ENCODE peak calls at places on chromosomes 5 and 9, in six cellular contexts. P, F, H, E, X and K are unnamed samples.

GRCh38 chr5:79831381-79831780 is 141.7 kb downstream of the CMYA5 start:
- DNase-seq in P (no peak), F (no peak), H (no peak), E (no peak), X (no peak), K (no peak)

GRCh38 chr9:98942906-98943681 is 613 bp upstream of the COL15A1 start:
- DNase-seq in P (no peak), F (no peak), H (no peak), E (no peak), X (no peak), K (no peak)

GRCh38 chr9:132946624-132947295 is 2.3 kb upstream of the TSC1 start:
- DNase-seq in P (peak; percentile 56), F (peak; percentile 26), H (peak; percentile 89), E (peak; percentile 47), X (no peak), K (no peak)

GRCh38 chr9:31347082-31347617 is 1037.3 kb upstream of the ACO1 start:
- DNase-seq in P (no peak), F (no peak), H (no peak), E (no peak), X (no peak), K (no peak)

GRCh38 chr5:998975-999501 is 9.6 kb upstream of the NKD2 start:
- DNase-seq in P (no peak), F (no peak), H (no peak), E (no peak), X (no peak), K (no peak)

GRCh38 chr9:8845808-8846207 is 1046.2 kb upstream of the DMAC1 start:
- DNase-seq in P (no peak), F (no peak), H (no peak), E (no peak), X (no peak), K (no peak)

GRCh38 chr5:77426670-77427069 is 65.4 kb downstream of the WDR41 start:
- DNase-seq in P (peak; percentile 80), F (no peak), H (peak; percentile 32), E (no peak), X (no peak), K (no peak)

GRCh38 chr9:16337322-16338029 is 533.0 kb downstream of the BNC2 start:
- DNase-seq in P (peak; percentile 97), F (no peak), H (no peak), E (no peak), X (peak; percentile 73), K (no peak)

GRCh38 chr5:91591076-91591475 is 208.0 kb upstream of the ARRDC3 start:
- DNase-seq in P (no peak), F (peak; percentile 42), H (peak; percentile 69), E (no peak), X (no peak), K (no peak)

GRCh38 chr9:83754383-83754977 is 46.7 kb upstream of the UBQLN1 start:
- DNase-seq in P (no peak), F (no peak), H (no peak), E (no peak), X (no peak), K (no peak)

GRCh38 chr9:126119731-126120130 is 206.9 kb upstream of the MVB12B start:
- DNase-seq in P (no peak), F (no peak), H (no peak), E (no peak), X (no peak), K (no peak)

GRCh38 chr5:34652466-34652865 is 3.7 kb upstream of the RAI14 start:
- DNase-seq in P (no peak), F (no peak), H (no peak), E (no peak), X (no peak), K (no peak)

GRCh38 chr5:34648522-34649158 is 7.5 kb upstream of the RAI14 start:
- DNase-seq in P (no peak), F (no peak), H (no peak), E (no peak), X (no peak), K (no peak)

GRCh38 chr5:34651791-34652190 is 4.3 kb upstream of the RAI14 start:
- DNase-seq in P (no peak), F (no peak), H (no peak), E (no peak), X (peak; percentile 18), K (no peak)

GRCh38 chr5:34652916-34653315 is 3.2 kb upstream of the RAI14 start:
- DNase-seq in P (peak; percentile 74), F (no peak), H (no peak), E (no peak), X (no peak), K (no peak)

DNA sequence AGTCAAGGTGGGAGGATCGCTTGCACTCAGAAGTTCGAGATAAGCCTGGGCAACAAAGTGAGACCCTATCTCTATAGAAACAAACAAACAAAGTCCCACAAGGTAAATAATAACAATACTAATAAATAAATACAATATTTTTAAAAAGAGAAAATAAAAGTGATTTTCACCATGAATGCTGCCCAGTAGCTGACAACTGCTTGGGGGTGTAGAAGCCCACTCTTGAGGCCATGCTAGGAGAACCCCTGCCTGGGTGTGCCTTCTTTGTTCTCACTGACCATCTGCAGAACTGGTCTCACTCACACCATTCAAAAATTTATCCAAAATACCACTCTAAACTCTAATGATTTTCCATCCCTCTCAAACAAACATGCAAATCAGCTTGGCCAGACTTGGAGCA is 8.1 kb upstream of the RAI14 start:
- DNase-seq in P (no peak), F (no peak), H (no peak), E (no peak), X (no peak), K (no peak)
- H4K8ac ChIP-seq in P (peak overlapping the region; percentile 37), F (no peak overlapping the region), H (no peak overlapping the region), E (no peak overlapping the region), X (no peak overlapping the region), K (no peak overlapping the region)

DNA sequence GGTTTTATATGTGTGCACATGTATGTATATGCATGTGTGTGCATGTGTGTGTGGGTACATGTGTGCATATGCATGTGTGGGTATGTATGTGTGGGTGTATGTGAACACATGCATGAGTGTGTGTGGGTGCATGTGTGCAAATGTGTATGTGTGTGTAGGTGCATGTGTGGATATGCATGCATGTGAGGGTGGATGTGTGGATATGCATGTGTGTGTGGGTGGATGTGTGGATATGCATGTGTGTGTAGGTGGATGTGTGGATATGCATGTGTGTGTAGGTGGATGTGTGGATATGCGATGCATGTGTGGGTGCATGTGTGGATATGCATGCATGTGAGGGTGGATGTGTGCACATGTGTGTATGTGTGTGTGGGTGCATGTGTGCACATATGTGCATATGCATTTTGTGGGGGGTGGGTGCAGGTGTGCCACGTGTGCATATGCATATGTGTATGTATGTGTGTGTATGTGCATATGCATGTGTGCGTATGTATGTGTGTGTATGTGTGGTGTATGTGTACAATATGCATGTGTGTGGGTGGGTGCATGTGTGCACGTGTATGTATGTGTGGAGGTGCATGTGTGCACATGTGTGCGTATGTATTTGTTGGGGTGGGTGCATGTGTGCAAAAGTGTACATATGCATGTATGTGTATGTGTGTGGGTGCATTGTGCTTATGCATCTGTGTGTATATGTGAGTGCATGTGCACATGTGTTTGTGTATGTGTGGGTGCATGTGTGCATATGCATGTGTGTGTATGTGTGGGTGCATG is 144.2 kb downstream of the GAS1 start:
- DNase-seq in P (no peak), F (no peak), H (no peak), E (no peak), X (no peak), K (no peak)
- H4K8ac ChIP-seq in P (no peak overlapping the region), F (peak overlapping the region; percentile 84), H (no peak overlapping the region), E (peak overlapping the region; percentile 11), X (no peak overlapping the region), K (no peak overlapping the region)

GRCh38 chr5:148981353-148981752 is 81.5 kb downstream of the SH3TC2 start:
- DNase-seq in P (no peak), F (no peak), H (no peak), E (no peak), X (no peak), K (no peak)

GRCh38 chr5:148978370-148979103 is 84.3 kb downstream of the SH3TC2 start:
- DNase-seq in P (no peak), F (no peak), H (no peak), E (no peak), X (peak; percentile 48), K (no peak)

GRCh38 chr5:148974638-148975330 is 88.1 kb downstream of the SH3TC2 start:
- DNase-seq in P (no peak), F (no peak), H (peak; percentile 83), E (no peak), X (peak; percentile 70), K (no peak)

GRCh38 chr5:148976569-148977321 is 86.1 kb downstream of the SH3TC2 start:
- DNase-seq in P (peak; percentile 48), F (no peak), H (peak; percentile 61), E (no peak), X (peak; percentile 54), K (no peak)

DNA sequence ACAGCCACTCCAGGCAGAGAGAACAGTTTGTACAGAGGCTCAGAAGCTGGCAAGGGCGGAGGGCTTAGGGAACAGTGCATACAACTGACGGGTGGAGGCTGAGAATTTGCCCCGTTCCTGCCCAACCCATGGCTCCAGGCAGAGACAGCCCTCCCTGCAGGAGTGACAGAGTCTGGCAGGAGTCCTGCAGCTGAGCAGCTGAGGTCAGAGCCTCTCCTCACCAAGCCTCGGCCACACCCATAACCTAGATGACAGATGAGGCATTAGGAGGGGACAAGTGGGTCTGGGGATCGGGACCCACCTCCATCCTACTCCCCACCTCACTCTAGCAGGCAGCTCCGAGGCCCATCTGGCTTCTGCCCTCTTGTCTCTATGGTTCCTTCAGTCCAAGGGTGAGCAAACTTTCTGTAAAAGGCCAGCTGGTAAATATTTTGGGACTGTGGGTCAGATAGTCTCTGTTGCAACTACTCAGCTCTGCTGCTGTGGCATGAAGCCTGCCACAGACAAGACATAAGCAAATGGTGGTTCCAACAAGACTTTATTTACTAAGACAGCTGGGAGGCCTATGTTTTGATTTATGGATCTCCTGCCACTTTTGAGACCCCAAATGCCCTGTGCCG is 83.6 kb downstream of the SH3TC2 start:
- DNase-seq in P (no peak), F (no peak), H (no peak), E (no peak), X (peak; percentile 33), K (no peak)
- H4K8ac ChIP-seq in P (no peak overlapping the region), F (no peak overlapping the region), H (no peak overlapping the region), E (no peak overlapping the region), X (no peak overlapping the region), K (no peak overlapping the region)

GRCh38 chr5:33476992-33477391 is 36.2 kb downstream of the TARS1 start:
- DNase-seq in P (peak; percentile 28), F (no peak), H (no peak), E (no peak), X (no peak), K (no peak)

GRCh38 chr5:33474931-33475499 is 34.2 kb downstream of the TARS1 start:
- DNase-seq in P (no peak), F (no peak), H (no peak), E (no peak), X (no peak), K (no peak)

GRCh38 chr5:33474004-33474403 is 33.2 kb downstream of the TARS1 start:
- DNase-seq in P (no peak), F (no peak), H (no peak), E (no peak), X (no peak), K (no peak)

GRCh38 chr5:33477816-33478215 is 37.1 kb downstream of the TARS1 start:
- DNase-seq in P (no peak), F (no peak), H (no peak), E (no peak), X (no peak), K (no peak)

DNA sequence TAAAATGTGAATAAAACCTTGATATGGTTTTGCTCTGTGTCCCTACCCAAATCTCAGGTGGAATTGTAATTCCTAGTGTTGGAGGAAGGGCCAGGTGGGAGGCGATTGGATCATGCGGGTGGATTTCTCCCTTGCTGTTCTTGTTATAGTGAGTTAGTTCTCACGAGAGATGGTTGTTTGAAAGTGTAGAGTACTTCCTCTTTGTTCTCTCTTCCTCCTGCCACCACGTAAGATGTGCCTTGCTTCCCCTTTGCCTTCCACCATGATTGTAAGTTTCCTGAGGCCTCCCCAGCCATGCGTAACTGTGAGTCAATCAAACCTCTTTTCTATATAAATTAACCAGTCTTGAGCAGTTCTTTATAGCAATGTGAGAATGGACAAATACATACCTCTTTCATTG is 34.9 kb downstream of the TARS1 start:
- DNase-seq in P (no peak), F (no peak), H (no peak), E (no peak), X (no peak), K (no peak)
- H4K8ac ChIP-seq in P (no peak overlapping the region), F (no peak overlapping the region), H (no peak overlapping the region), E (no peak overlapping the region), X (no peak overlapping the region), K (no peak overlapping the region)